ENCODE peak calls at places on chromosomes 5 and 9, in seven cellular contexts. C is right cardiac atrium; O is nephron progenitor cell; K is GM23248; Y is fibroblast of villous mesenchyme; A is naive thymus-derived CD4-positive, alpha-beta T cell; D is stimulated activated CD8-positive, alpha-beta memory T cell treated with anti-CD3 and anti-CD28 coated beads, Interleukin-4, amount 100 ng/mL, for 4 hours. L is an unnamed sample.

GRCh38 chr5:24232929-24233328 is 411.8 kb downstream of the CDH10 start:
- DNase-seq in C (no peak), O (no peak), K (peak), Y (no peak), A (no peak), D (no peak), L (no peak)

GRCh38 chr9:105044458-105044857 is 116.5 kb upstream of the ABCA1 start:
- DNase-seq in C (peak), O (no peak), K (no peak), Y (no peak), A (no peak), D (no peak), L (no peak)

GRCh38 chr9:106066937-106067545 is 372.7 kb downstream of the TMEM38B start:
- DNase-seq in C (no peak), O (no peak), K (no peak), Y (no peak), A (no peak), D (no peak), L (no peak)

GRCh38 chr5:1529498-1529897 is 5.7 kb upstream of the LPCAT1 start:
- DNase-seq in C (no peak), O (no peak), K (no peak), Y (no peak), A (no peak), D (no peak), L (no peak)

GRCh38 chr9:128891354-128892222 is 9.7 kb downstream of the LRRC8A start:
- DNase-seq in C (no peak), O (no peak), K (no peak), Y (no peak), A (no peak), D (no peak), L (no peak)

GRCh38 chr9:19788152-19788551 is 685 bp downstream of the SLC24A2 start:
- DNase-seq in C (no peak), O (peak), K (no peak), Y (no peak), A (no peak), D (no peak), L (no peak)

GRCh38 chr9:95508242-95508967 is 8.4 kb downstream of the PTCH1 start:
- DNase-seq in C (peak), O (peak), K (peak), Y (no peak), A (peak), D (no peak), L (peak)

GRCh38 chr5:136133416-136134383 is 1.1 kb downstream of the SMAD5 start:
- DNase-seq in C (peak), O (peak), K (peak), Y (peak), A (no peak), D (no peak), L (peak)

GRCh38 chr9:95822583-95823431 is 52.7 kb upstream of the ERCC6L2 start:
- DNase-seq in C (no peak), O (no peak), K (peak), Y (peak), A (no peak), D (no peak), L (no peak)

GRCh38 chr9:69427286-69427685 is 102.3 kb downstream of the ENTREP1 start:
- DNase-seq in C (no peak), O (no peak), K (no peak), Y (no peak), A (no peak), D (no peak), L (no peak)

GRCh38 chr5:98750693-98751092 is 22.8 kb upstream of the RGMB start:
- DNase-seq in C (no peak), O (no peak), K (peak), Y (no peak), A (no peak), D (no peak), L (no peak)

GRCh38 chr9:32877103-32877502 is 93.8 kb downstream of the TMEM215 start:
- DNase-seq in C (no peak), O (no peak), K (peak), Y (no peak), A (no peak), D (no peak), L (no peak)

GRCh38 chr5:79157289-79157688 is 45.7 kb downstream of the BHMT start:
- DNase-seq in C (no peak), O (no peak), K (no peak), Y (no peak), A (no peak), D (no peak), L (no peak)

GRCh38 chr5:73841641-73842040 is 215.6 kb downstream of the ARHGEF28 start:
- DNase-seq in C (no peak), O (no peak), K (no peak), Y (no peak), A (no peak), D (no peak), L (no peak)

GRCh38 chr5:155564541-155564940 is 551.0 kb downstream of the KIF4B start:
- DNase-seq in C (no peak), O (no peak), K (no peak), Y (no peak), A (no peak), D (no peak), L (no peak)

GRCh38 chr9:35908484-35909125 is 685 bp upstream of the SPAAR start:
- DNase-seq in C (peak), O (no peak), K (peak), Y (no peak), A (no peak), D (no peak), L (no peak)

GRCh38 chr9:121398374-121398773 is 28.3 kb upstream of the STOM start:
- DNase-seq in C (no peak), O (no peak), K (peak), Y (peak), A (no peak), D (no peak), L (no peak)

GRCh38 chr5:132057498-132058255 is 2.8 kb upstream of the IL3 start:
- DNase-seq in C (no peak), O (no peak), K (no peak), Y (no peak), A (peak), D (no peak), L (no peak)

GRCh38 chr5:173774212-173774850 is 113.8 kb upstream of the CPEB4 start:
- DNase-seq in C (no peak), O (no peak), K (no peak), Y (no peak), A (no peak), D (no peak), L (no peak)

GRCh38 chr9:132663851-132664250 is 5.9 kb downstream of the DDX31 start:
- DNase-seq in C (no peak), O (no peak), K (no peak), Y (no peak), A (no peak), D (no peak), L (no peak)

GRCh38 chr5:1734271-1734907 is 65.2 kb downstream of the MRPL36 start:
- DNase-seq in C (no peak), O (no peak), K (no peak), Y (no peak), A (no peak), D (no peak), L (no peak)

GRCh38 chr9:134666801-134667200 is 25.2 kb downstream of the COL5A1 start:
- DNase-seq in C (no peak), O (no peak), K (peak), Y (peak), A (no peak), D (no peak), L (no peak)

GRCh38 chr5:43627028-43627427 is 24.0 kb downstream of the NNT start:
- DNase-seq in C (no peak), O (peak), K (peak), Y (peak), A (no peak), D (no peak), L (no peak)

GRCh38 chr9:127473932-127474331 is 22.6 kb downstream of the LRSAM1 start:
- DNase-seq in C (no peak), O (no peak), K (no peak), Y (no peak), A (no peak), D (no peak), L (no peak)

GRCh38 chr9:109072133-109072692 is 47.5 kb downstream of the TMEM245 start:
- DNase-seq in C (no peak), O (no peak), K (no peak), Y (no peak), A (no peak), D (no peak), L (no peak)

L was measured in central memory CD4-positive, alpha-beta T cell.